ENCODE peak calls at places on chromosomes 3 and 15, in four cellular contexts. F, A, I and V are unnamed samples.

GRCh38 chr3:34374521-34374920 is 576.1 kb downstream of the PDCD6IP start:
- DNase-seq in F (no peak), A (no peak), I (no peak), V (no peak)

GRCh38 chr3:52801839-52802238 is 7.2 kb downstream of the ITIH3 start:
- DNase-seq in F (no peak), A (no peak), I (no peak), V (no peak)

GRCh38 chr3:114299421-114299820 is 5.6 kb downstream of the TIGIT start:
- DNase-seq in F (no peak), A (no peak), I (peak; percentile 36), V (no peak)

GRCh38 chr3:35383719-35384555 is 255.4 kb upstream of the ARPP21 start:
- DNase-seq in F (no peak), A (no peak), I (no peak), V (no peak)

GRCh38 chr3:13189639-13190375 is 116.6 kb upstream of the IQSEC1 start:
- DNase-seq in F (peak; percentile 70), A (no peak), I (peak; percentile 55), V (no peak)

GRCh38 chr3:111676177-111677021 is 81.3 kb upstream of the ZBED2 start:
- DNase-seq in F (no peak), A (peak; percentile 89), I (peak; percentile 42), V (no peak)

GRCh38 chr3:64178419-64178818 is 46.8 kb downstream of the PRICKLE2 start:
- DNase-seq in F (no peak), A (no peak), I (no peak), V (no peak)

GRCh38 chr15:72604794-72605193 is 49.7 kb upstream of the GOLGA6B start:
- DNase-seq in F (no peak), A (no peak), I (peak; percentile 20), V (no peak)

GRCh38 chr15:75738647-75739325 is 26.1 kb upstream of the CSPG4 start:
- DNase-seq in F (peak; percentile 99), A (peak; percentile 99), I (peak; percentile 93), V (peak; percentile 95)

DNA sequence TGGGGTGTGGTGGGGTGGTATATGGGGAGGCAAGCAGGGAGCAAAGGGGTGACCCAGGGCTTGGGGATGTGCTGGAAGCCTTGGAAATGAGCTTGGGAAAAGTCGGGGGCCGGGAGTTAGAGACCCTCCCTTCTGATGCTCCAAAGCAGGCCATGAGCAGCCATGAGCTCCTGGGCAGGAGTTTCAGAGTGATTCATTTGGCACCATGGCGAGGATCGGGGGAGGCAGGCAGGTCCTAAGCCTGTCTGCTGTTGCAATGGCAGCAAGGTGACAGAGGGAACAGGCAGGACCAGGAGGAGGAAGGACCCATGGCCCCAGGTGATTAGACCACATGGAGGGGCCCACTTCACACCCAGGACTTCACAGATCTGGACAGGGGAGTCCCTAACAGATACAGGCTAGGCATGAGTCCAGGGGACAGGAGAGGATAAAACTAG is 21.3 kb downstream of the RGMA start:
- DNase-seq in F (no peak), A (no peak), I (peak; percentile 16), V (no peak)
- H3K27ac ChIP-seq in F (no peak overlapping the region), A (no peak overlapping the region), I (no peak overlapping the region), V (peak overlapping the region; percentile 51)

DNA sequence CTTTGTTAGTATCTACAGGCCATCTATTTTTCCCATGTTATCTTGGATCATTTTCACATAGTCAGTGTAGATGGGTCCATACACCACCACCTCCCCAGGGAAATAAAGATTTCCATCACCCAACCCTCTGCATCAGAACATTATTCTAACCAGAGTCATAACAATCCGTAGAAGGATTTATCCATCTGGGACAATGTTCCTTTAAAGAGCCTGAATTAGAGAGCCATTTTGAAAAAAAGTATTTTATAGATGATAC is 8.1 kb upstream of the KLHL6 start:
- DNase-seq in F (no peak), A (no peak), I (no peak), V (no peak)
- H3K27ac ChIP-seq in F (no peak overlapping the region), A (no peak overlapping the region), I (no peak overlapping the region), V (no peak overlapping the region)

DNA sequence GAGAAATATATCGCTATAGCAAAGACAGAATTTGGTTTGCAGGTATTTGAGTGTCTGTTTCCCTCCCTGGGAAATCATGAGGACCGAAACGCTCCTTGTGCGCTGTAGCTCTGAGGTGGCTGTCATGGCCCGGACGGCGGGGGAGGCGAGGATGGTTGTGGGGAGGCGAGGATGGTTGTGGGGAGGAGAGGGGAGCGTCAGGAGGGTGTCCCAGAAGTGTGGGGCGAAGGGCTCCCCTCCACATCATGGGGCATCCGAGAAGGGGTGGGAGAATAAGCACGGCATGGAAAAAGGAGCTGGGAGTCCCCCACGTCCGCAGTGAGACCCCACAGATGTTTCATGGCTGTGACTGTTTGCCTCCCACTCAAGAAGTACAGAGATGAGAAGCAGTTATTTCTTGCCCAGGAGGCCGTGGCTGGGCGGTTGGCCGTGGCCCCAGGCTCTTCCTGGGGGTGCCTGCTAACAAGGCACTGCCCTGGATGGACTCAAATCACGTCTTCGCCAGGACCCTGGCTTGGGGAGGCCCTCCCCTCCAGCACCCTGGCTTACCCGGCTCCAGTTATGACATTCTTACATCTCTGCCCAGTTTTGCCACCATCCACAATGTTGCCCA is 947 bp upstream of the ATP10A start:
- DNase-seq in F (no peak), A (no peak), I (peak; percentile 36), V (no peak)
- H3K27ac ChIP-seq in F (no peak overlapping the region), A (peak overlapping the region; percentile 20), I (peak overlapping the region; percentile 87), V (peak overlapping the region; percentile 97)

GRCh38 chr3:30258426-30259392 is 347.7 kb upstream of the TGFBR2 start:
- DNase-seq in F (no peak), A (no peak), I (no peak), V (no peak)
- H3K27ac ChIP-seq in F (no peak overlapping the region), A (no peak overlapping the region), I (no peak overlapping the region), V (no peak overlapping the region)

GRCh38 chr3:51535146-51536019 is 3.1 kb upstream of the RAD54L2 start:
- DNase-seq in F (no peak), A (no peak), I (no peak), V (no peak)

GRCh38 chr3:51530485-51530884 is 8.0 kb upstream of the RAD54L2 start:
- DNase-seq in F (no peak), A (no peak), I (no peak), V (no peak)
- H3K27ac ChIP-seq in F (no peak overlapping the region), A (no peak overlapping the region), I (no peak overlapping the region), V (no peak overlapping the region)

GRCh38 chr3:188389711-188390346 is 235.9 kb downstream of the LPP start:
- DNase-seq in F (no peak), A (no peak), I (peak; percentile 55), V (no peak)
- H3K27ac ChIP-seq in F (peak overlapping the region; percentile 57), A (peak overlapping the region; percentile 64), I (no peak overlapping the region), V (peak overlapping the region; percentile 71)

DNA sequence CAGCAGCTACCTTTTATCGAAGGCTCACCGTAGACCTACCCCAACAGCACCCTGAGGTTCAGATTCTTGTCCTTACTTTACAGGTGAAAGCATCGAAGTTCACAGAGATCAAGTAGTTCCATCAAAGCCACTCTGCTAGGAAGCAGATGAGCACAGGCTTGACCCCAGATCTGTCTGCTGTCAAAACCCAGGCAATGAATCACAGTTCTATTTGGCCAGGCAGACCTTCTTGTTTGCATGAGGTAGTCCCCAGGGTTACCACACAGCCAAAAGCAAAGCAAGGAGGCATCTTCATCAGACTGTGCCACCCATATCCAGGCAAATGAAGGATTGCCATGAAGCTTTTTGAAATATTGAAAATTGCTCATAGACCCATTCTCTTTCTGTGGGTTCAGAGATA is 33.0 kb downstream of the HES1 start:
- DNase-seq in F (no peak), A (no peak), I (no peak), V (no peak)
- H3K27ac ChIP-seq in F (no peak overlapping the region), A (no peak overlapping the region), I (no peak overlapping the region), V (no peak overlapping the region)

DNA sequence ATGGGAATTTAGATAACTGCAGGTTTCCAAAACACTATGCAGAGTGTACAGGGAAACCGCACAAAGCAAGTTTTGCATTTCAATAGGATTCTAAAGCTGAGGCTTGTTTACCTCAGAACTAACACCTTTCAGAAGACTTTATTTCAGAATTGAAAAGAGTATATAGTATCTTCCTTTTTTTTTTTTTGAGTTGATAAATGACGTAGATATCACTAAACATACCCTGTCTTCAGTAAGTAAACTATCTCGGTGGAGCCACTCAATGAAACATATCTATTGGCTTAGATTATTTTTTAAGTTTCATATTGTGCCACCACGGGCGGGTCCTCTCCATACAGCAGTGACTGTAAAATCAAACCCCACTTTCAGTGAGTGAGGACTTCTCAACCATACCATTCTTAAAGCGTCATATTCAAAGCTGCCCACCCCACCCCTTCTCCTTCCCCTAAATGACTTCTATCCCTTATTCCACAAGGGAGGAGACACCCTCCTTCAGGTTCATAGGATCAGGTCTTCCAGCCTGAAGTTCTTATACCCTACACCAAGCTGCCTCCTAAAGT is 2.0 kb upstream of the TBL1XR1 start:
- DNase-seq in F (no peak), A (no peak), I (no peak), V (no peak)
- H3K27ac ChIP-seq in F (no peak overlapping the region), A (peak overlapping the region; percentile 96), I (no peak overlapping the region), V (peak overlapping the region; percentile 99)

GRCh38 chr3:138136208-138136607 is 4.0 kb upstream of the A4GNT start:
- DNase-seq in F (no peak), A (no peak), I (no peak), V (no peak)
- H3K27ac ChIP-seq in F (no peak overlapping the region), A (no peak overlapping the region), I (no peak overlapping the region), V (no peak overlapping the region)

GRCh38 chr3:195903950-195904290 is 4.4 kb downstream of the TNK2 start:
- DNase-seq in F (peak; percentile 30), A (no peak), I (no peak), V (no peak)

GRCh38 chr3:195907730-195908438 is 467 bp downstream of the TNK2 start:
- DNase-seq in F (peak; percentile 79), A (no peak), I (peak; percentile 29), V (no peak)

GRCh38 chr3:195905970-195906864 is 2.1 kb downstream of the TNK2 start:
- DNase-seq in F (peak; percentile 15), A (no peak), I (peak; percentile 67), V (no peak)

GRCh38 chr3:195906865-195907729 is 1.3 kb downstream of the TNK2 start:
- DNase-seq in F (peak; percentile 76), A (no peak), I (no peak), V (no peak)

DNA sequence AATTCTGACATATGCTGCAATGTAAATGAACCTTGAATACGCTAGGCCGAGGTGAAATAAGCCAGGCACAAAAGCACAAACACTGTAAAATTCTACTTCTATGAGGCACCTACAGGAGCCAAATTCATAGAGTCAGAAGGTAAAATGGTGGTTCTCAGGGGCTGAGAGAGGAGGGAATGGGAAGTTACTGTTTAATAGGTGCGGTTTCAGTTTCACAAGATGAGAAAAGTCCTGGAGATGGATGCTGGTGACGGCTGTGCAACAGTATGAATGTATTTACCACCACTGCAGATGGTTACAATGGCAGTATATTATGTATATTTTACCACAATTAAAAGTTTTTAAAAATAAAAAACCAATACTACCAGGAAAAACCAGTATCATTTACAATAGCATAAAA is 4.0 kb downstream of the TNK2 start:
- DNase-seq in F (no peak), A (no peak), I (no peak), V (no peak)
- H3K27ac ChIP-seq in F (no peak overlapping the region), A (no peak overlapping the region), I (no peak overlapping the region), V (no peak overlapping the region)